ENCODE peak calls at places on chromosomes 13 and 19, in six cellular contexts. F is iPS DF 19.7; W is K562; D is cerebellum; M is ascending aorta; Y is stimulated activated CD8-positive, alpha-beta memory T cell treated with anti-CD3 and anti-CD28 coated beads, Interleukin-7, amount 100 ng/mL, for 1 hour. L is an unnamed sample.

GRCh38 chr13:110627351-110627750 is 12.0 kb downstream of the NAXD start:
- DNase-seq in F (no peak), W (no peak), D (no peak), M (no peak), Y (no peak), L (no peak)

GRCh38 chr19:3603121-3603841 is 3.4 kb downstream of the TBXA2R start:
- DNase-seq in F (no peak), W (no peak), D (no peak), M (peak; percentile 87), Y (no peak), L (no peak)

GRCh38 chr13:76620036-76620435 is 266.2 kb downstream of the KCTD12 start:
- DNase-seq in F (no peak), W (no peak), D (no peak), M (no peak), Y (no peak), L (no peak)

GRCh38 chr13:36101157-36101556 is 30.0 kb downstream of the DCLK1 start:
- DNase-seq in F (no peak), W (no peak), D (no peak), M (no peak), Y (no peak), L (no peak)

GRCh38 chr19:10961073-10961762 is 388 bp downstream of the SMARCA4 start:
- DNase-seq in F (no peak), W (peak; percentile 44), D (peak; percentile 68), M (peak; percentile 67), Y (no peak), L (peak; percentile 83)

GRCh38 chr13:109105899-109106298 is 476.5 kb downstream of the MYO16 start:
- DNase-seq in F (no peak), W (no peak), D (no peak), M (no peak), Y (no peak), L (no peak)

GRCh38 chr19:10295305-10295846 is 5.6 kb downstream of the ICAM5 start:
- DNase-seq in F (no peak), W (no peak), D (no peak), M (no peak), Y (peak; percentile 40), L (no peak)

GRCh38 chr13:113962975-113963374 is 10.9 kb downstream of the C13orf46 start:
- DNase-seq in F (no peak), W (no peak), D (no peak), M (no peak), Y (no peak), L (no peak)

L was measured in OCI-M1.